ENCODE peak calls at places on chromosomes 4 and X, in four cellular contexts. One of them, this sample, is unnamed. For H3K4me1 and H3K9me3, the result is how much of the 10 kb centered on the place peaks cover.

GRCh38 chrX:14936561-14936960 is 63.3 kb downstream of the MOSPD2 start:
- DNase-seq in psoas muscle: no peak
- DNase-seq in aorta: no peak
- DNase-seq in left lung: no peak
- DNase-seq in this sample: no peak

GRCh38 chr4:15147709-15148651 is 145.7 kb downstream of the CPEB2 start:
- DNase-seq in left lung: no peak
- DNase-seq in aorta: no peak
- DNase-seq in psoas muscle: no peak
- DNase-seq in this sample: no peak

GRCh38 chr4:99473131-99473530 is 37.7 kb upstream of the C4orf17 start:
- DNase-seq in aorta: no peak
- DNase-seq in left lung: no peak
- DNase-seq in psoas muscle: no peak
- DNase-seq in this sample: no peak

GRCh38 chr4:6887591-6888371 is 21.8 kb upstream of the TBC1D14 start:
- DNase-seq in left lung: no peak
- DNase-seq in psoas muscle: peak
- DNase-seq in aorta: no peak
- DNase-seq in this sample: peak

GRCh38 chr4:3215733-3216132 is 33.2 kb upstream of the MSANTD1 start:
- DNase-seq in aorta: peak
- DNase-seq in psoas muscle: peak
- DNase-seq in left lung: no peak
- DNase-seq in this sample: no peak

GRCh38 chrX:48617542-48618340 is 20.4 kb downstream of the WDR13 start:
- DNase-seq in psoas muscle: no peak
- DNase-seq in left lung: no peak
- DNase-seq in aorta: no peak
- DNase-seq in this sample: no peak

GRCh38 chrX:15838017-15838416 is 16.6 kb downstream of the AP1S2 start:
- DNase-seq in left lung: no peak
- DNase-seq in psoas muscle: no peak
- DNase-seq in aorta: no peak
- DNase-seq in this sample: no peak

GRCh38 chr4:127174168-127174567 is 458.6 kb upstream of the INTU start:
- DNase-seq in psoas muscle: no peak
- DNase-seq in left lung: no peak
- DNase-seq in aorta: no peak
- DNase-seq in this sample: no peak

GRCh38 chrX:16712116-16712824 is at the start of gene CTPS2:
- DNase-seq in left lung: peak
- DNase-seq in aorta: peak
- DNase-seq in psoas muscle: peak
- DNase-seq in this sample: peak

GRCh38 chrX:139762400-139763183 is 54.6 kb upstream of the MCF2 start:
- DNase-seq in psoas muscle: no peak
- DNase-seq in aorta: no peak
- DNase-seq in left lung: no peak
- DNase-seq in this sample: no peak

GRCh38 chrX:31931225-31931624 is 859.4 kb upstream of the FTHL17 start:
- DNase-seq in psoas muscle: no peak
- DNase-seq in aorta: no peak
- DNase-seq in left lung: no peak
- DNase-seq in this sample: no peak

GRCh38 chrX:7654316-7654715 is 188.7 kb upstream of the VCX start:
- DNase-seq in psoas muscle: no peak
- DNase-seq in aorta: no peak
- DNase-seq in left lung: no peak
- DNase-seq in this sample: no peak

GRCh38 chrX:98405376-98405775 is 1521.7 kb downstream of the RPA4 start:
- DNase-seq in left lung: no peak
- DNase-seq in psoas muscle: no peak
- DNase-seq in aorta: no peak
- DNase-seq in this sample: no peak

GRCh38 chr4:17664755-17665154 is 50.3 kb downstream of the MED28 start:
- DNase-seq in aorta: no peak
- DNase-seq in psoas muscle: no peak
- DNase-seq in left lung: no peak
- DNase-seq in this sample: no peak

GRCh38 chr4:17665346-17665745 is 50.9 kb downstream of the MED28 start:
- DNase-seq in psoas muscle: no peak
- DNase-seq in aorta: no peak
- DNase-seq in left lung: no peak
- DNase-seq in this sample: no peak

GRCh38 chr4:17667653-17668201 is 53.3 kb downstream of the MED28 start:
- DNase-seq in aorta: no peak
- DNase-seq in psoas muscle: no peak
- DNase-seq in left lung: no peak
- DNase-seq in this sample: no peak

GRCh38 chr4:17667253-17667652 is 52.8 kb downstream of the MED28 start:
- DNase-seq in left lung: no peak
- DNase-seq in psoas muscle: no peak
- DNase-seq in aorta: no peak
- DNase-seq in this sample: no peak

GRCh38 chr4:17665852-17666251 is 51.4 kb downstream of the MED28 start:
- DNase-seq in aorta: no peak
- DNase-seq in left lung: no peak
- DNase-seq in psoas muscle: no peak
- DNase-seq in this sample: no peak
- H3K4me1 ChIP-seq in aorta: under half
- H3K4me1 ChIP-seq in left lung: under half
- H3K4me1 ChIP-seq in psoas muscle: under half
- H3K4me1 ChIP-seq in this sample: under half

GRCh38 chr4:157832596-157832995 is 340.2 kb downstream of the GASK1B start:
- DNase-seq in psoas muscle: no peak
- DNase-seq in aorta: no peak
- DNase-seq in left lung: no peak
- DNase-seq in this sample: no peak

GRCh38 chr4:157838366-157838765 is 334.5 kb downstream of the GASK1B start:
- DNase-seq in aorta: no peak
- DNase-seq in psoas muscle: no peak
- DNase-seq in left lung: no peak
- DNase-seq in this sample: no peak

GRCh38 chr4:157840630-157841029 is 332.2 kb downstream of the GASK1B start:
- DNase-seq in left lung: no peak
- DNase-seq in aorta: no peak
- DNase-seq in psoas muscle: no peak
- DNase-seq in this sample: no peak

GRCh38 chr4:157837071-157837470 is 335.8 kb downstream of the GASK1B start:
- DNase-seq in psoas muscle: no peak
- DNase-seq in left lung: no peak
- DNase-seq in aorta: no peak
- DNase-seq in this sample: no peak
- H3K9me3 ChIP-seq in psoas muscle: under half
- H3K9me3 ChIP-seq in left lung: under half
- H3K9me3 ChIP-seq in aorta: under half
- H3K9me3 ChIP-seq in this sample: under half

GRCh38 chrX:153707406-153707805 is 16.8 kb downstream of the BCAP31 start:
- DNase-seq in left lung: no peak
- DNase-seq in psoas muscle: peak
- DNase-seq in aorta: no peak
- DNase-seq in this sample: no peak

GRCh38 chrX:153714256-153714655 is 9.9 kb downstream of the BCAP31 start:
- DNase-seq in aorta: no peak
- DNase-seq in left lung: no peak
- DNase-seq in psoas muscle: no peak
- DNase-seq in this sample: no peak

GRCh38 chrX:153708415-153708814 is 15.8 kb downstream of the BCAP31 start:
- DNase-seq in psoas muscle: peak
- DNase-seq in left lung: peak
- DNase-seq in aorta: peak
- DNase-seq in this sample: peak

GRCh38 chrX:153706799-153707198 is 17.4 kb downstream of the BCAP31 start:
- DNase-seq in aorta: no peak
- DNase-seq in left lung: no peak
- DNase-seq in psoas muscle: peak
- DNase-seq in this sample: peak

DNA sequence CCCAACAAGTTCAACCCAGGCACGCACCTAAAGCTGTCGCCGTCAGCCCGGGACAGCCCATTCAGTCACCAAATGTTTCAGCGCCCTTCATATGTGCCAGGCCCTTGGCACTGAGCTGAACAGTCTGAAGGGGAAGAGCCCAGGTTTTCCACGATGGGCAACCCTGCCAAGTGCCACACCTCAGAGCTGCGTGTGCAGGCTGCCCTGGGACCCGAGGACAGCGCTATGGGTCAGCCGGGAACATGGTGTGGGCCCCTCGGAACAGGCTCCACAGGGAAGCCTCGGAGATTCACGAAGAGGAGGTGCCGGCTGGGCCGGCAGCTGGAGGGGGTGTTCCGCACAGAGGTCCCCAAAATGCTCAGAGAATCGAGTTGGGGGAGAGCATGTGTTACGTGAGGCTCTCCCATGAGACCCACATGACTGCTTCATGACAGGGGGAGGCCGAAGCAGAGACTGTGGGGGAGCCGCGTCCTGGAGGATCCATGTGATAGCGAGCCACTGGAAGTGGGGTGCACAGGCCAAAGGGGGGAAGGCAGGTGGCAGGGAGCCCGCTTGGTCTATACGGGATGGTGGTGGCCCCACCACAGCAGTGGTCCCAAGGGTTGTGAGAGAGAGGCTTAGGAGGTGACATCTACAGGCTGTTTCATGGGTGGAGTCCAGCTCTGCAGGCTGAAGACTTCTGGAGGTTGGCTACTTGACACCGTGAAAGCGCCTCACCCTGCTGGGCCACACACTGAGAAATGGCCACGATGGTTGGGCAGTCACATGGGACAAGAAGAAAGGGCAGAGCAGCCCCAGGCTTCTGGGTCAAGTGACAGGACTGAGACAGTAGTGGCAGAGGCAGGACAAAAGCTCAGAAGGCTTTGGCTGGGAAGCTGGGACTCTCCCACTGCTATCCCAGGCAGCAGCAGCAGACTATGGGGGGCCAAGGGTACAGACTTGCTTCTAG is 14.2 kb downstream of the BCAP31 start:
- DNase-seq in aorta: no peak
- DNase-seq in left lung: no peak
- DNase-seq in psoas muscle: peak
- DNase-seq in this sample: no peak
- H3K27ac ChIP-seq in aorta: no peak
- H3K27ac ChIP-seq in left lung: no peak
- H3K27ac ChIP-seq in psoas muscle: peak
- H3K27ac ChIP-seq in this sample: no peak

DNA sequence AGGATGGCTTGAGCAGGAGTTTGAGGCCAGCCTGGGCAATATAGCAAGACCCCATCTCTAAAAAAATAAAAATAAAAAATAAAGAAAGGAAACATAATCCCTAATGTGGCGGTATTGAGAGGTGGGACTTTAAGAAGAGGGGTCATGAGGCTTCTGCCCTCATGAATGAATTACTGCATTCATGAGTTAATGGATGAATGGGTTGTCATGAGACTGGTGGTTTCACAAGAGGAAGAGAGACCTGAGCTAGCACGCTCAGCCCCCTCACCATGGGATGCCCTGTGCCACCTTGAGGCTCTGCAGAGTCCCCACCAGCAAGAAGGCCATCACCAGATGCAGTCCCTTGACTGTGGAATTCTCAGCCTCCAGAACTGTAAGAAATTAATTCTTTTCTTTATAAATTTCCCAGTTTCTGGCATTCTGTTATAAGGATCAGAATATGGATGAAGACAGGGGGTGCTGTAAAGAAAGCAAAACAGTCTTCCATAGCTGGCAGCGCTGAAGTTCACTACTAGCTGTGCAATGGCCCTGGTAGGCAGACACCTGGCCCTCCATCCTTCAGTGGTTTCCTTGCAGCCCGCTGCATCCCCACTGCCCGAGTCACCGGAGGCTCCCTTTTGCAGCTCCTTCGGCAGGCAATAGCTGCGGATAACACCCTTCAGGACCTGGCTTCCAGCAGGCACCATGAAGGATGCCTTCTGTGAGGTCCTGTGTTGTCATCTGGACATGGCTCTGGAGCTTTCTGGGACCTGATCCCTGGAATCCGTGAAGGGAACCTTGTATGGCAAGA is 44.8 kb upstream of the NSG1 start:
- DNase-seq in left lung: no peak
- DNase-seq in aorta: no peak
- DNase-seq in psoas muscle: no peak
- DNase-seq in this sample: no peak
- H3K4me1 ChIP-seq in left lung: under half
- H3K4me1 ChIP-seq in aorta: under half
- H3K4me1 ChIP-seq in psoas muscle: under half
- H3K4me1 ChIP-seq in this sample: under half

This sample was measured in left ventricle myocardium inferior.